ENCODE peak calls at places on chromosomes 12 and 14, in four cellular contexts. U, W, J and B are unnamed samples.

GRCh38 chr14:71247106-71247505 is 339.8 kb downstream of the PCNX1 start:
- DNase-seq in J (no peak), U (no peak), W (no peak), B (no peak)

GRCh38 chr14:88559852-88560251 is 3.0 kb upstream of the ZC3H14 start:
- DNase-seq in U (peak; percentile 43), W (no peak), J (no peak), B (no peak)

GRCh38 chr12:47954058-47954457 is 9.3 kb upstream of the TMEM106C start:
- DNase-seq in U (no peak), J (no peak), W (no peak), B (no peak)

GRCh38 chr12:109772622-109773321 is 59.1 kb downstream of the FAM222A start:
- DNase-seq in U (no peak), J (no peak), W (no peak), B (no peak)

GRCh38 chr14:75578786-75579781 is 664 bp downstream of the FLVCR2 start:
- DNase-seq in W (peak; percentile 74), J (peak; percentile 8), U (no peak), B (no peak)

GRCh38 chr14:44112774-44113460 is 394.2 kb downstream of the FSCB start:
- DNase-seq in W (no peak), J (no peak), U (no peak), B (no peak)

GRCh38 chr14:61866932-61867920 is 105.0 kb downstream of the SNAPC1 start:
- DNase-seq in W (no peak), U (no peak), J (no peak), B (no peak)

GRCh38 chr14:104390941-104391901 is 188.3 kb upstream of the C14orf180 start:
- DNase-seq in J (no peak), W (peak; percentile 8), U (no peak), B (no peak)

GRCh38 chr14:35406811-35407630 is 2.5 kb upstream of the NFKBIA start:
- DNase-seq in J (peak; percentile 36), U (peak; percentile 84), W (no peak), B (no peak)

GRCh38 chr14:94545131-94545841 is 16.0 kb upstream of the SERPINA4 start:
- DNase-seq in W (no peak), U (peak; percentile 45), J (no peak), B (no peak)

GRCh38 chr14:23551266-23552028 is at the start of gene ZFHX2:
- DNase-seq in J (peak; percentile 87), W (peak; percentile 92), U (peak; percentile 95), B (peak; percentile 66)

GRCh38 chr12:51884676-51885229 is 3.1 kb upstream of the ANKRD33 start:
- DNase-seq in J (no peak), U (no peak), W (no peak), B (no peak)

GRCh38 chr12:77407951-77408350 is 342.6 kb upstream of the E2F7 start:
- DNase-seq in W (no peak), J (no peak), U (no peak), B (no peak)

GRCh38 chr14:67680121-67680602 is 5.7 kb upstream of the VTI1B start:
- DNase-seq in J (no peak), W (no peak), U (no peak), B (no peak)

GRCh38 chr14:76227450-76228050 is 75.8 kb downstream of the GPATCH2L start:
- DNase-seq in W (no peak), J (no peak), U (no peak), B (no peak)

GRCh38 chr14:33737446-33737845 is 213.4 kb downstream of the EGLN3 start:
- DNase-seq in U (no peak), W (no peak), J (no peak), B (no peak)

GRCh38 chr14:24418492-24418873 is 11.0 kb downstream of the CBLN3 start:
- DNase-seq in W (no peak), U (no peak), J (no peak), B (no peak)

DNA sequence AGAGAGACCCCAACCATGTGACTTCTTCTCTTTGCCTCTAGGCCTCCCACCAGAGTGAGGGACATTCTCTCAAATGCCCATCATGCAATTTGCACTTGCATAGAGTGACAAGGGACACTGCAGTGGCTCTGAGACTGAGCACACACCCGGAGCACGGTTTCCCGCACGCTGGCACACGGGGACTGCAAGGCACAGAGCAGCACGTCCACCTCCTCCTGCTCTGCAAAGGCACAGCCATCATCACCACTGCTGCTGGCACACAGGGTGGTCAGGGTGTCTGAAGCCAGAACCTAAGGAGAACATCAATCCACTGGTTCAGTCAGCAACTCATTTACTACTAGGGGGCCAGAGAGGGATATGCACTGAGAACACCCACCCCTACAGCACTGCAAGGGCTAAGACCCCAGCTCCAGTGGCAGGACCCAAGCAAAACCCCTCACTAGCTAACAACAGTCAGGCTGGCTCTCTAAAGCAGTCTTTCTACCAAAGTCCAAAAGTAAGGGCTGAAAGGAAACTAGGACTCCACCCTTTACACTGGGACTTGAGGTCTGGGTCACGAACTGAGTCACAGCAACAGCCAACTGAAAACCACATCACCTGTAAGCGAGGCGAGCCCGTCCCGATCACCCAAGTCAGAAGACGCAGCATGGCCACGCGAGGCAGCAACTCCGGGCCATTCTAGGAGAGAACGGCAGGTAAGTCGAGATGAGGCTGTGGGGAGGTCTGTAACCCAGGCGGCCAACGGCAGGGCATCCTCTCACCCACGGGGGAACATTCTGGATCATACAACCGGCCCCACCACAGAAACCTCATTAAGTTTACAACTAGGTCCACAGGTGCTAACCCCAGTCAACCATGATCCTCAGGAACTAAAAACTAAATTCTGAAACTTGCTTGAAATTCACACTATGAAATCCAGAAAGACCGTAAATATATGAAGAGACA is 37.9 kb downstream of the GCN1 start:
- DNase-seq in J (no peak), W (no peak), U (no peak), B (no peak)
- H3K36me3 ChIP-seq in J (peaks cover 94% of the 10 kb centered on the region), W (no peaks in the 10 kb centered on the region), U (peaks cover 56% of the 10 kb centered on the region), B (peaks cover 73% of the 10 kb centered on the region)

GRCh38 chr12:101356794-101357193 is 50.8 kb downstream of the ARL1 start:
- DNase-seq in J (no peak), W (no peak), U (no peak), B (no peak)

DNA sequence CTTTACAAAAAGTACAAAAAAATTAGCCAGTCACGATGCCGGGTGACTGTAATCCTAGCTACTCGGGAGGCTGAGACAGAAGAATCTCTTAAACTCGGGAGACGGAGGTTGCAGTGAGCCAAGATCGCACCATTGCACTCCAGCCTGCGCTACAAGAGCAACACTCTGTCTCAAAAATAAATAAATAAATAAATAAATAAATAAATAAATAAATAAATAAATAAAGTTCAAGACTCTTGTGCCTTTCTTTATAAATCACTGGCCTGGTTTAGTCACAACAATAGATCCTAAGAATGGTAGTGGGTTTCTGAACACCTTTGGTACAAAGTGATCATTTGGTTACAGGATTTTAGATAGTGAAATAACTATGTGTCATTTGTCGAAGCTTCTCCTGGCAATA is 46.1 kb downstream of the ARL1 start:
- DNase-seq in J (no peak), W (no peak), U (no peak), B (no peak)
- H3K36me3 ChIP-seq in J (peaks cover 88% of the 10 kb centered on the region), W (no peaks in the 10 kb centered on the region), U (peaks cover 45% of the 10 kb centered on the region), B (peaks cover 4% of the 10 kb centered on the region)

GRCh38 chr12:28107679-28108078 is 82.6 kb upstream of the CCDC91 start:
- DNase-seq in U (no peak), W (no peak), J (no peak), B (no peak)

GRCh38 chr12:28108599-28108998 is 81.7 kb upstream of the CCDC91 start:
- DNase-seq in W (no peak), U (no peak), J (no peak), B (no peak)

GRCh38 chr12:28100717-28101116 is 89.5 kb upstream of the CCDC91 start:
- DNase-seq in W (no peak), U (no peak), J (no peak), B (no peak)

GRCh38 chr12:28104338-28104737 is 85.9 kb upstream of the CCDC91 start:
- DNase-seq in U (no peak), W (no peak), J (no peak), B (no peak)

GRCh38 chr12:28104893-28105864 is 85.1 kb upstream of the CCDC91 start:
- DNase-seq in J (no peak), U (no peak), W (no peak), B (no peak)
- H3K36me3 ChIP-seq in J (no peaks in the 10 kb centered on the region), U (no peaks in the 10 kb centered on the region), W (no peaks in the 10 kb centered on the region), B (no peaks in the 10 kb centered on the region)

GRCh38 chr12:64824130-64824499 is 332 bp upstream of the TBC1D30 start:
- DNase-seq in J (no peak), W (no peak), U (peak; percentile 48), B (no peak)
- H3K36me3 ChIP-seq in J (no peaks in the 10 kb centered on the region), W (no peaks in the 10 kb centered on the region), U (no peaks in the 10 kb centered on the region), B (no peaks in the 10 kb centered on the region)